ENCODE peak calls at places on chromosome 19, in five cellular contexts. J is CD8-positive, alpha-beta T cell; Y is stomach; S is transverse colon; W is thoracic aorta. N is an unnamed sample. For H3K4me1, the result is how much of the 10 kb centered on the place peaks cover.

GRCh38 chr19:14005381-14006084 is 587 bp downstream of the RFX1 start:
- DNase-seq in J (peak), Y (peak), S (peak), W (peak), N (peak)

GRCh38 chr19:58563034-58563573 is 4.7 kb upstream of the UBE2M start:
- DNase-seq in J (peak), Y (peak), S (no peak), W (no peak), N (peak)

GRCh38 chr19:16040642-16041041 is 35.7 kb upstream of the TPM4 start:
- DNase-seq in J (no peak), Y (no peak), S (no peak), W (no peak), N (no peak)

GRCh38 chr19:7492142-7493055 is 3.6 kb upstream of the PEX11G start:
- DNase-seq in J (no peak), Y (no peak), S (no peak), W (no peak), N (no peak)

GRCh38 chr19:16951529-16951928 is 62.7 kb downstream of the F2RL3 start:
- DNase-seq in J (no peak), Y (no peak), S (no peak), W (no peak), N (no peak)

GRCh38 chr19:2303209-2303798 is 4.7 kb downstream of the LINGO3 start:
- DNase-seq in J (no peak), Y (no peak), S (no peak), W (no peak), N (no peak)

GRCh38 chr19:54393381-54393780 is 21.9 kb upstream of the TTYH1 start:
- DNase-seq in J (no peak), Y (no peak), S (no peak), W (no peak), N (no peak)

GRCh38 chr19:21133633-21134032 is 8.2 kb upstream of the ZNF431 start:
- DNase-seq in J (no peak), Y (no peak), S (no peak), W (no peak), N (no peak)

GRCh38 chr19:41701401-41702075 is 6.9 kb upstream of the CEACAM5 start:
- DNase-seq in J (no peak), Y (peak), S (peak), W (no peak), N (peak)

GRCh38 chr19:17902701-17903100 is 30.1 kb upstream of the CCDC124 start:
- DNase-seq in J (no peak), Y (no peak), S (no peak), W (no peak), N (no peak)

GRCh38 chr19:15280915-15281683 is 48.9 kb upstream of the EPHX3 start:
- DNase-seq in J (no peak), Y (peak), S (peak), W (no peak), N (no peak)

GRCh38 chr19:756232-756631 is 5.3 kb downstream of the MISP start:
- DNase-seq in J (peak), Y (no peak), S (peak), W (no peak), N (no peak)

GRCh38 chr19:12783226-12783848 is 7.9 kb upstream of the JUNB start:
- DNase-seq in J (peak), Y (no peak), S (no peak), W (no peak), N (no peak)

GRCh38 chr19:1206733-1207301 is 1.2 kb downstream of the STK11 start:
- DNase-seq in J (peak), Y (no peak), S (peak), W (no peak), N (peak)

GRCh38 chr19:34416021-34416545 is 11.9 kb downstream of the PDCD2L start:
- DNase-seq in J (no peak), Y (no peak), S (no peak), W (no peak), N (no peak)

GRCh38 chr19:30309983-30310805 is 62.0 kb upstream of the ZNF536 start:
- DNase-seq in J (no peak), Y (no peak), S (no peak), W (no peak), N (no peak)

GRCh38 chr19:459724-460511 is 915 bp downstream of the SHC2 start:
- DNase-seq in J (peak), Y (peak), S (peak), W (no peak), N (no peak)

GRCh38 chr19:13366529-13367143 is 139.6 kb downstream of the CACNA1A start:
- DNase-seq in J (no peak), Y (no peak), S (no peak), W (no peak), N (no peak)

GRCh38 chr19:35963514-35963913 is 27.3 kb downstream of the LRFN3 start:
- DNase-seq in J (peak), Y (no peak), S (no peak), W (no peak), N (no peak)

GRCh38 chr19:39355253-39355652 is 13.0 kb downstream of the SAMD4B start:
- DNase-seq in J (no peak), Y (no peak), S (no peak), W (no peak), N (no peak)

GRCh38 chr19:50532952-50533351 is 19.2 kb upstream of the ASPDH start:
- DNase-seq in J (no peak), Y (no peak), S (no peak), W (no peak), N (no peak)

GRCh38 chr19:55838906-55839305 is 2.6 kb downstream of the NLRP4 start:
- DNase-seq in J (no peak), Y (no peak), S (no peak), W (no peak), N (no peak)

GRCh38 chr19:48284891-48285290 is 15.0 kb downstream of the ZNF114 start:
- DNase-seq in J (no peak), Y (no peak), S (no peak), W (no peak), N (no peak)

GRCh38 chr19:41427647-41428480 is 690 bp upstream of the B3GNT8 start:
- DNase-seq in J (peak), Y (no peak), S (peak), W (no peak), N (no peak)

GRCh38 chr19:56725829-56726424 is 54.4 kb upstream of the ZNF835 start:
- DNase-seq in J (no peak), Y (no peak), S (no peak), W (no peak), N (no peak)

GRCh38 chr19:46205183-46205984 is 24.2 kb upstream of the IGFL1 start:
- DNase-seq in J (no peak), Y (no peak), S (no peak), W (no peak), N (no peak)

GRCh38 chr19:55579766-55580621 is 654 bp downstream of the ZNF579 start:
- DNase-seq in J (no peak), Y (no peak), S (no peak), W (no peak), N (no peak)

GRCh38 chr19:50046649-50047503 is 21.1 kb downstream of the ZNF473 start:
- DNase-seq in J (peak), Y (peak), S (peak), W (peak), N (no peak)

GRCh38 chr19:15237759-15238638 is 5.8 kb upstream of the EPHX3 start:
- DNase-seq in J (no peak), Y (no peak), S (no peak), W (no peak), N (peak)

GRCh38 chr19:19121371-19121770 is 16.9 kb downstream of the TMEM161A start:
- DNase-seq in J (no peak), Y (no peak), S (no peak), W (no peak), N (no peak)

GRCh38 chr19:19119325-19120237 is 18.7 kb downstream of the TMEM161A start:
- DNase-seq in J (no peak), Y (no peak), S (no peak), W (no peak), N (no peak)

GRCh38 chr19:19122902-19123301 is 15.4 kb downstream of the TMEM161A start:
- DNase-seq in J (no peak), Y (no peak), S (no peak), W (no peak), N (no peak)

GRCh38 chr19:19123386-19123785 is 14.9 kb downstream of the TMEM161A start:
- DNase-seq in J (no peak), Y (no peak), S (no peak), W (no peak), N (no peak)

GRCh38 chr19:19120308-19121156 is 17.7 kb downstream of the TMEM161A start:
- DNase-seq in J (no peak), Y (peak), S (peak), W (no peak), N (no peak)
- H3K4me3 ChIP-seq in J (no peak), Y (peak), S (peak), W (no peak), N (no peak)

GRCh38 chr19:3606690-3607289 is at the start of gene TBXA2R:
- DNase-seq in J (peak), Y (peak), S (peak), W (peak), N (no peak)

GRCh38 chr19:3608079-3608641 is 1.5 kb upstream of the TBXA2R start:
- DNase-seq in J (no peak), Y (no peak), S (no peak), W (no peak), N (no peak)

GRCh38 chr19:3608750-3609322 is 2.2 kb upstream of the TBXA2R start:
- DNase-seq in J (no peak), Y (no peak), S (no peak), W (no peak), N (peak)

GRCh38 chr19:3606174-3606689 is 443 bp downstream of the TBXA2R start:
- DNase-seq in J (peak), Y (peak), S (peak), W (no peak), N (no peak)

DNA sequence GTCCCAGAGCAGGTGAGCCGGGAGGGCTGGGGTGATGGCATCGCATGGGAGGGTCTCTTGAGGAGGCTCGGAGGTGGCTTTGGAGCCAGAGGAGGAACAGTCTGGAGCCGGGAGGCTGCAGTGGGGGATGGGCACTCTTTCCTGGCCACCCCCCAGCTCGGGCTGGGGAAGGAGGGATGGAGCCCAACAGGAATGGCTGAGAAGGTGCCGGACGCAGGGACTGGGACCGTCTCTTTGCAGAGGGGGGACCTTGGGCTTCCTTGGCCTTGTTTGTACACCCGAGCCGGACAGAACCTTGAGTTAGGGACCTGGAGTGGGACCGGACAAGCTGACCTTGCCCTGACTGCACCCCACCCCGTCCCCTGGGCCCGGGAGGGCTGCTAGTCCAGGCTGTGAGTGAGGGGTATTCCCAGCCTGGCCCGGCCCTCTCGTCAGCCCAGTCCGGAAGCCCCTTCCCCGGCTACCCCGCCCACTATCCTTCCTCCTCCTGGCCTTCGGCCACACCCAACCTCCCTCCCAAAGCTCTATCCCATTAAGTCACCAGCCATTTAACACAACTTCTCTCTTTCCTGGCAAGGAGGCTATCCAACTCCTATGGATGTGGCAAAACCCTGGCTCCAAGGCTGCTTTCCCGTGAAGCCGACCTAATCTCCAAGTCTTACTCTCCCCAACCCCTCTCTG is 863 bp upstream of the TBXA2R start:
- DNase-seq in J (no peak), Y (no peak), S (no peak), W (no peak), N (peak)
- H3K4me1 ChIP-seq in J (under half), Y (under half), S (under half), W (half or more), N (under half)

DNA sequence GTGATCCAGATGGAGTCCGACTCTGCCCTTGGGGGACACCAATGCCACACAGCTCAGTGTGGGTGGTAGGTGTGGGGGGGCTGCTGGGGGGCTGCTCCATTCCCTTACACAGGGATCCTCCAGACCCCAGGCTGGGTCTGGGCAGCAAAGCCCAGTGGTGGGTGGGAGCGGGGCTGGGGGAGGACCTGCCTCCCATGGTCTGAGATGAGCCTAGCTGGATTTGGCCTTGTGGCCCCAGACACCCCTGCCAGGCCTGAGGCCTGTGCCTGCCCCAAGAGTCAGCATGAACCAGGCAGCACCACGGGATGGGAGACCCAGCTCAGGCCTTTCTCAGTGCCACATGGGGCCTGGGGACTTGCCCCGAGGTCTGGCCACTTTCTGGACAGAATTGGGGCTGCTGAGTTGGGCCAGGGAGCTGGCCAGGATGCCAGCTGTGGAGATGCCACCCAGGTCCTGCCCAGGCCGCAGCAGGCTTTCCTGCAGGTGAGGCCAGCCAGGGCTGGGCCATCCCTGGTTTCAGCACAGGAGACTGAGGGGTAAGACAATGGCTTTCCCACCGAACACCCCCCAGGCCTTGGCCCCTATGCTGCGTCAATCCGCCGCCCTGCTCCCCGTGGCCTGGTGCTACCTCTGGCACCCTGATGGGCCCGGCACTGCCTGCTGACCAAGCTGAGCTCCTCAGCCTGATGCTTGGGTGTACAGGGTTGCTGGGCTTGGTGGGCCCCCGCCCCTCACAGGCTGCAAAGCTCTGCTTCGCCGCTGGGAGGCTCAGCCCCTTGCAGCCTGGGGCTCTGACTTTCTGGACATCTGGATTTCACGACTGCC is 24.2 kb downstream of the CEBPG start:
- DNase-seq in J (no peak), Y (no peak), S (no peak), W (no peak), N (peak)
- TF ChIP-seq CTCF in J (no peak), Y (no peak), S (no peak), W (no peak), N (no peak)

GRCh38 chr19:31427857-31428256 is 78.6 kb upstream of the TSHZ3 start:
- DNase-seq in J (no peak), Y (no peak), S (no peak), W (no peak), N (no peak)
- H3K4me3 ChIP-seq in J (no peak), Y (no peak), S (no peak), W (no peak), N (no peak)